ENCODE peak calls at places on chromosome 13, in eight cellular contexts. G, H, L, I, Y, V, J and N are unnamed samples.

GRCh38 chr13:51412431-51412830 is 40.4 kb downstream of the INTS6 start:
- DNase-seq in G (no peak), H (no peak), L (no peak), I (no peak), Y (no peak), V (no peak), J (no peak), N (no peak)

GRCh38 chr13:44504146-44504545 is 72.0 kb downstream of the TSC22D1 start:
- DNase-seq in G (no peak), H (no peak), L (no peak), I (no peak), Y (no peak), V (no peak), J (no peak), N (no peak)

GRCh38 chr13:44668707-44669106 is 92.6 kb upstream of the TSC22D1 start:
- DNase-seq in G (no peak), H (no peak), L (peak; percentile 29), I (no peak), Y (no peak), V (no peak), J (no peak), N (no peak)

GRCh38 chr13:112117955-112118302 is 51.0 kb downstream of the SOX1 start:
- DNase-seq in G (no peak), H (no peak), L (no peak), I (no peak), Y (no peak), V (no peak), J (no peak), N (no peak)

GRCh38 chr13:25827986-25828385 is 223.8 kb downstream of the SHISA2 start:
- DNase-seq in G (no peak), H (no peak), L (no peak), I (no peak), Y (no peak), V (no peak), J (no peak), N (no peak)

GRCh38 chr13:101211261-101211660 is 205.0 kb downstream of the NALCN start:
- DNase-seq in G (peak; percentile 22), H (peak; percentile 64), L (peak; percentile 66), I (no peak), Y (no peak), V (no peak), J (no peak), N (no peak)

GRCh38 chr13:32585625-32586021 is 629 bp upstream of the PDS5B start:
- DNase-seq in G (no peak), H (peak; percentile 22), L (no peak), I (no peak), Y (peak; percentile 22), V (peak; percentile 48), J (no peak), N (no peak)

GRCh38 chr13:99176309-99177276 is 24.1 kb upstream of the UBAC2 start:
- DNase-seq in G (peak; percentile 23), H (peak; percentile 88), L (peak; percentile 49), I (peak; percentile 69), Y (peak; percentile 82), V (peak; percentile 97), J (peak; percentile 75), N (peak; percentile 76)

GRCh38 chr13:44385401-44385800 is 11.8 kb downstream of the SERP2 start:
- DNase-seq in G (no peak), H (no peak), L (no peak), I (no peak), Y (no peak), V (no peak), J (no peak), N (no peak)

GRCh38 chr13:26628706-26629105 is 71.2 kb downstream of the WASF3 start:
- DNase-seq in G (peak; percentile 23), H (peak; percentile 41), L (peak; percentile 53), I (no peak), Y (peak; percentile 23), V (peak; percentile 33), J (no peak), N (no peak)

GRCh38 chr13:51916419-51916818 is 54.6 kb downstream of the CCDC70 start:
- DNase-seq in G (no peak), H (no peak), L (no peak), I (no peak), Y (no peak), V (no peak), J (no peak), N (no peak)

GRCh38 chr13:64723735-64724134 is 2506.4 kb downstream of the PCDH9 start:
- DNase-seq in G (peak; percentile 65), H (peak; percentile 75), L (peak; percentile 75), I (no peak), Y (peak; percentile 24), V (no peak), J (no peak), N (no peak)

GRCh38 chr13:39910041-39910440 is 254.6 kb downstream of the COG6 start:
- DNase-seq in G (no peak), H (no peak), L (no peak), I (no peak), Y (no peak), V (peak; percentile 29), J (no peak), N (no peak)

GRCh38 chr13:24997367-24997967 is 98.5 kb upstream of the PABPC3 start:
- DNase-seq in G (peak; percentile 18), H (peak; percentile 42), L (peak; percentile 42), I (no peak), Y (peak; percentile 56), V (peak; percentile 70), J (no peak), N (no peak)

GRCh38 chr13:113591750-113592149 is 7.2 kb downstream of the TFDP1 start:
- DNase-seq in G (no peak), H (no peak), L (no peak), I (no peak), Y (no peak), V (no peak), J (no peak), N (no peak)

GRCh38 chr13:77207943-77208342 is 119.0 kb downstream of the MYCBP2 start:
- DNase-seq in G (peak; percentile 48), H (peak; percentile 47), L (peak; percentile 88), I (no peak), Y (no peak), V (no peak), J (no peak), N (no peak)